ENCODE peak calls at places on chromosomes 2 and 18, in four cellular contexts. Z, M, G and Q are unnamed samples.
A peak's percentile ranks its signal among the peaks of the same experiment; 100 is the strongest.

GRCh38 chr2:25936889-25937545 is 45.3 kb downstream of the KIF3C start:
- DNase-seq in Z (no peak), M (no peak), G (no peak), Q (no peak)

GRCh38 chr2:118232391-118233255 is 144.4 kb downstream of the INSIG2 start:
- DNase-seq in Z (no peak), M (no peak), G (no peak), Q (no peak)

GRCh38 chr2:44168684-44169154 is at the start of gene PPM1B:
- DNase-seq in Z (peak; percentile 99), M (peak; percentile 99), G (no peak), Q (peak; percentile 98)

GRCh38 chr2:147525724-147526489 is 318.9 kb upstream of the ACVR2A start:
- DNase-seq in Z (no peak), M (no peak), G (peak; percentile 17), Q (no peak)

GRCh38 chr2:147198651-147199171 is 646.1 kb upstream of the ACVR2A start:
- DNase-seq in Z (no peak), M (no peak), G (no peak), Q (no peak)

GRCh38 chr18:27143580-27144287 is 41.4 kb downstream of the CHST9 start:
- DNase-seq in Z (no peak), M (no peak), G (no peak), Q (no peak)

GRCh38 chr2:20317198-20317597 is 33.4 kb downstream of the PUM2 start:
- DNase-seq in Z (no peak), M (no peak), G (no peak), Q (no peak)

GRCh38 chr2:160206436-160206835 is 6.4 kb upstream of the ITGB6 start:
- DNase-seq in Z (no peak), M (no peak), G (no peak), Q (no peak)

GRCh38 chr2:210477496-210477895 is 937 bp upstream of the LANCL1 start:
- DNase-seq in Z (no peak), M (no peak), G (peak; percentile 34), Q (peak; percentile 23)

GRCh38 chr18:80200932-80201672 is 46.2 kb downstream of the PARD6G start:
- DNase-seq in Z (no peak), M (no peak), G (no peak), Q (no peak)

GRCh38 chr2:174729797-174730529 is 34.3 kb downstream of the CHRNA1 start:
- DNase-seq in Z (no peak), M (no peak), G (peak; percentile 4), Q (peak; percentile 26)

GRCh38 chr2:13597176-13597575 is 880.4 kb downstream of the TRIB2 start:
- DNase-seq in Z (no peak), M (no peak), G (no peak), Q (no peak)

GRCh38 chr2:229974271-229974670 is 52.0 kb downstream of the FBXO36 start:
- DNase-seq in Z (no peak), M (no peak), G (no peak), Q (no peak)
- TF ChIP-seq CTCF in Z (no peak), M (no peak), G (no peak), Q (no peak)

GRCh38 chr2:55618649-55619055 is 1.2 kb upstream of the PPP4R3B start:
- DNase-seq in Z (no peak), M (peak; percentile 58), G (peak; percentile 63), Q (peak; percentile 40)

GRCh38 chr2:55618025-55618648 is 715 bp upstream of the PPP4R3B start:
- DNase-seq in Z (no peak), M (no peak), G (peak; percentile 21), Q (no peak)

GRCh38 chr2:55616509-55617159 is 788 bp downstream of the PPP4R3B start:
- DNase-seq in Z (no peak), M (peak; percentile 37), G (peak; percentile 45), Q (peak; percentile 18)

GRCh38 chr2:55620123-55620779 is 2.8 kb upstream of the PPP4R3B start:
- DNase-seq in Z (no peak), M (no peak), G (no peak), Q (peak; percentile 36)

DNA sequence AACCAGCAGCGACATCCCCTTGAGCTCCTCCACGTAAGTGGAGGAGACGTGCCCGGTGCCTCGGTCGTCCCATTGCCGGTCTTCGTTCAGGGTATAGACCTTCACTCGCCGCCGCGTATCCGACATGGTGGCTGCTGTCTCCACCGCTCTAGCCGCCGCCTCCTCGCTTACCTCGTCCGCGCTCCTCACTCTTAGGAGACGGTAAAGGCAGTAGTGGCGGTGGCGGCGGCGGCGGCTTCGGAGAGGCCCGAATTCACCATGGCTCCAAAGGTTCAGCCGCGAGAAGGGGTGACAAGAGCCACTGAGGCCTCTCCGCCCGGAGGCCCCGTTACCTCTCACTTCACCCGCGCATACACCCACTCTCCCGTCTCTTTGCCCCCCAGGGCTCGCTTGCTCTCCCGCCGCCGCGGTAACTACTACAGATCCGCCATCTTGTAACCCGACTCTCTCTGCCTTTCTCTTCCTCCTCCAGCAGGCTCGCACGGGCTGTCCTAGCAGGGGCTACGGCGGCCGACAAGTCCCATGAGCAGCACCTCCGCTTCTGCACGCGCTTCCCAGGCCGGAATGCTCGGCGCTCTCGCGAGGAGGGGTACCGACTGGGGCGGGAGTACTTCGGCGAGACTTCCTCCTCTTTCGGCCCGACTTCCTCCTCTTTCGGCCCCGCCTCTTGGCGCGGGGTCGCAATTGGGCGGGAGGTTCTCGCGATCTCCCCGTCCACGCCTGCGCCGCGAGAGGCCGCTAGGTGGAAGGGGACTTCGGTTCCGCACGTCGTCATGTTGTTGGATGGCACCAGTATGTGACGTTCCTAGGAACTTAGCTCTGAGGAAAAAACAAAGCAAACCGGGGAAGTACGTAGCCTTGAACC is at the start of gene PPP4R3B:
- DNase-seq in Z (peak; percentile 98), M (peak; percentile 99), G (peak; percentile 96), Q (peak; percentile 99)
- TF ChIP-seq CTCF in Z (peak; percentile 52), M (peak; percentile 58), G (peak; percentile 15), Q (peak; percentile 56)

DNA sequence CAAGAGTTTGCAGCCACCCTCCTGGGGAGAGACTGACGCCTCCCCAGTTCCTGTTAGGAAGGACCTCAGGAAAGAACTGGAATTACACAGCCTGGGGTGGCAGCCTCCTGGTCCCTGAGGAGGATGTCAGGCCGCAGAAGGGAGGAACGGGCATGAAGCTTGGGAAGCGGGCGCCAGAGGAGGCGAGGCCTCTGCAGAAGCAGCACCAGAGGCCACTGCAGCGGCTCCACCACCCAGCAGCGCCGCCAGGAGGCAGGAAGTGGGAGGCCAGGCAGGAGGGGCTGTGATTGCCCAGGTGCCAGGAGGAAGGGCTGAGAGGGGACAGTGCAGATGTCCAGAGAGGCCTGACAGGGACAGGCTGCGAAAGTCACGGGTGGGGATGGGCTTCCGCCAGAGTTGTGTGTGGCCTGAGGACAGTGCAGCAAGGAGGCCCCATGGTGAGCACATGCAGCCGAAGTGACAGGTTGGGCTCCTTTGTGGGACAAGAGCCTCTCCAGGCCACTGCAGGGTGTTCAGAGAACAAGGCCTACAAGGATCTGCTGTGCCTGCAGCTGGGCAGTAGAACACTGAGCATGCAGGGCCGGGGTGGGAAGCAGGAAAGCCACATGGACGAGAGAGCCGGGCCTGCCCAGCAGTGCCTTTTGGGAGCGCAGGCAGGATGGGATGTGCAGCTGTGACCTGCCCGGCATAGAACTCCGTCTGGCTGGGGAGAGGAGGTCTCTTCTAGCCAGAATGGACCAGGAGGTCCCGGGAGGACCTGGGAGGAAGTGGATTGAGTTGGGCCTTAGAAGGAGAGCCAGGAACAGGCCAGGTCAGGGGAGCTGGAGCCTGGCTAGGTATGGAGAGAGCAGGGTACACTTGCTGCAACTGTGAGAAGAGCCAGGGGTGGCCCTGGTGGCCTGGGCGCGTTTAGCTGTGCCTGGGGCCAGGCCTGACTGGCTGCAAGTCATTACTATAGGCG is 39.1 kb upstream of the ALPP start:
- DNase-seq in Z (no peak), M (no peak), G (no peak), Q (peak; percentile 41)
- TF ChIP-seq CTCF in Z (no peak), M (no peak), G (no peak), Q (peak; percentile 40)

DNA sequence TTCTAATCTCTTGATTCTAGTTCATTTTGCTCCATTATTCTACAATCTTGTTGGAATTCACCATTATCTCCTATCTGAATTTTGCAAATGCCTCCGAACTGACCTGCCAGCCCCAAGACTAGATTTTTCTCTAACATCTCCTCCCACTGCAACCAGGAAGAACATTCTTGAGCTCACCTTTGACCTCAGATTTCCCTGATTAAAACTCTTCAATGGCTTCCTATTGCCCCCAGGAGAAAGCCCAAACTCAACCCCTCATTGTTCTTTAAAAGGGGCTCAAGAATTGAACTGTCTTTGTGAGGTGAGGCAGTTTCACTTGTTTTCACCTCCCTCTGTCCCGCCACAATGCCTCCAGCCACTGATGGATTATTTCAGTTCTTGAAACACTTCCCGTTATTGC is 784.6 kb upstream of the ZEB2 start:
- DNase-seq in Z (no peak), M (no peak), G (no peak), Q (no peak)
- TF ChIP-seq CTCF in Z (no peak), M (no peak), G (no peak), Q (no peak)

GRCh38 chr18:2952605-2953004 is 60.3 kb downstream of the LPIN2 start:
- DNase-seq in Z (no peak), M (no peak), G (no peak), Q (no peak)

GRCh38 chr18:2948038-2948437 is 64.9 kb downstream of the LPIN2 start:
- DNase-seq in Z (no peak), M (no peak), G (peak; percentile 53), Q (no peak)
- TF ChIP-seq CTCF in Z (peak; percentile 52), M (peak; percentile 31), G (peak; percentile 55), Q (peak; percentile 54)

GRCh38 chr2:12048551-12048950 is 302.1 kb downstream of the LPIN1 start:
- DNase-seq in Z (no peak), M (no peak), G (no peak), Q (peak; percentile 30)
- TF ChIP-seq CTCF in Z (peak; percentile 40), M (no peak), G (no peak), Q (no peak)

DNA sequence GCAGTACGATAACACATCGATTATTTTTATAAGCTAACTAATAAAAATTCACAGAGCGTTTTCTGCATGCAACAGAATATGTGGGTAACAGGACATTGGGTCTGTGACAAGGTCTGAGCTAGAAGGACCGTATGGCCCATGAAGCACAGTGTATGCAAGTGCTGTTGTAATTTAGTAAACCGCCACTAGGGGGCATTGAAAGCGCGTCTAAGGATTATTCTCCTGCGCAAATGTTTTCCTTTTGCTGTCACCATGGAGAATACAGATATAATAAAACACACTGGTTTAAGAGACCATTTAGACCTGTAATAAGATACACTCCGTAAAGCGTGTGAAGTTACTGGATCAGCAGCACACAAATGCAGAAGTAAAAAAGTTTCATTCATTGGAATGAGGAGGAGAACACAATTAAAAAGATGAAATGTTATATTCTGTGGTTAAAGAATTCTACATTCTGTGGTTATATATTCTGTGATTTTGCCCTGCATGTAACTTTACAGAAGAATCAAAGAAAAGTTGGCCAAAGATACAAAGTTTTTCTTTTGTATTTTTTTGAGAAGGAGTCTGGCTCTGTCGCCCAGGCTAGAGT is 272.5 kb downstream of the AGAP1 start:
- DNase-seq in Z (peak; percentile 50), M (peak; percentile 73), G (peak; percentile 55), Q (peak; percentile 78)
- TF ChIP-seq CTCF in Z (peak; percentile 88), M (peak; percentile 95), G (peak; percentile 88), Q (peak; percentile 99)